ENCODE peak calls at places on chromosomes 3 and 15, in ten cellular contexts. U is breast epithelium, N is HFF-Myc, C is neural progenitor cell, B is H9, F is AG09319, T is bronchial epithelial cell, S is fibroblast of pulmonary artery, W is GM23338, A is nephron progenitor cell. I is an unnamed sample.
A peak's percentile ranks its signal among the peaks of the same experiment; 100 is the strongest.

GRCh38 chr3:190581041-190581501 is 67.2 kb downstream of the IL1RAP start:
- DNase-seq in A (no peak), B (no peak), T (no peak), S (peak; percentile 51), U (no peak), C (no peak), W (no peak), N (no peak), F (no peak), I (no peak)

GRCh38 chr3:126858887-126859286 is 124.0 kb upstream of the PLXNA1 start:
- DNase-seq in W (no peak), B (no peak), S (peak; percentile 93), A (no peak), N (peak; percentile 59), C (no peak), U (no peak), F (no peak), T (peak; percentile 100), I (no peak)

GRCh38 chr15:77023576-77024272 is 28.8 kb downstream of the PSTPIP1 start:
- DNase-seq in A (no peak), T (no peak), W (no peak), C (no peak), B (peak; percentile 28), U (peak; percentile 40), S (no peak), F (no peak), N (no peak), I (no peak)

GRCh38 chr3:48077835-48078234 is 61.6 kb upstream of the MAP4 start:
- DNase-seq in U (no peak), B (no peak), A (no peak), T (peak; percentile 19), S (peak; percentile 80), N (no peak), C (no peak), W (no peak), F (no peak), I (no peak)

GRCh38 chr15:69061414-69061842 is 46.9 kb downstream of the NOX5 start:
- DNase-seq in F (no peak), U (no peak), C (no peak), N (no peak), B (peak; percentile 22), W (peak; percentile 23), T (no peak), S (no peak), A (no peak), I (no peak)

GRCh38 chr3:190855151-190855550 is 7.3 kb downstream of the GMNC start:
- DNase-seq in S (no peak), A (no peak), C (peak; percentile 56), B (peak; percentile 47), W (peak; percentile 85), F (no peak), T (no peak), N (no peak), U (no peak), I (no peak)

GRCh38 chr3:31433679-31433992 is 99.1 kb upstream of the STT3B start:
- DNase-seq in C (no peak), B (no peak), A (no peak), U (no peak), F (no peak), N (no peak), T (no peak), W (no peak), S (no peak), I (no peak)

GRCh38 chr3:13207578-13207922 is 134.3 kb upstream of the IQSEC1 start:
- DNase-seq in N (no peak), A (no peak), B (no peak), W (no peak), S (no peak), U (no peak), T (no peak), C (no peak), F (no peak), I (no peak)

GRCh38 chr3:126149960-126150515 is 30.3 kb downstream of the ALDH1L1 start:
- DNase-seq in F (no peak), A (no peak), C (no peak), W (no peak), T (no peak), N (no peak), U (no peak), S (no peak), B (no peak), I (no peak)

GRCh38 chr3:157318639-157319288 is 117.9 kb upstream of the PTX3 start:
- DNase-seq in F (no peak), B (no peak), A (no peak), S (no peak), T (no peak), C (no peak), W (no peak), U (no peak), N (no peak), I (no peak)

GRCh38 chr15:101618861-101619614 is 33.1 kb downstream of the TM2D3 start:
- DNase-seq in C (no peak), W (no peak), T (no peak), N (no peak), S (no peak), U (no peak), F (no peak), B (no peak), A (no peak), I (no peak)

GRCh38 chr15:98734472-98735284 is 86.3 kb downstream of the IGF1R start:
- DNase-seq in F (no peak), S (no peak), W (no peak), A (peak; percentile 23), U (no peak), N (no peak), C (no peak), T (peak; percentile 26), B (no peak), I (no peak)

GRCh38 chr3:145892869-145893268 is 268.1 kb downstream of the PLOD2 start:
- DNase-seq in W (no peak), S (no peak), C (no peak), F (no peak), B (no peak), A (no peak), U (no peak), N (no peak), T (no peak), I (no peak)

GRCh38 chr3:64972793-64973192 is 285.0 kb upstream of the ADAMTS9 start:
- DNase-seq in W (no peak), N (no peak), A (no peak), C (no peak), B (no peak), F (no peak), S (no peak), U (no peak), T (no peak), I (no peak)

GRCh38 chr3:28267984-28268849 is 26.8 kb downstream of the CMC1 start:
- DNase-seq in A (no peak), F (no peak), C (no peak), T (peak; percentile 31), W (peak; percentile 22), B (no peak), N (no peak), S (no peak), U (no peak), I (no peak)
- TF ChIP-seq CTCF in A (no peak), F (no peak), C (no peak), T (no peak), W (no peak), B (no peak), N (no peak), S (no peak), U (no peak), I (no peak)

DNA sequence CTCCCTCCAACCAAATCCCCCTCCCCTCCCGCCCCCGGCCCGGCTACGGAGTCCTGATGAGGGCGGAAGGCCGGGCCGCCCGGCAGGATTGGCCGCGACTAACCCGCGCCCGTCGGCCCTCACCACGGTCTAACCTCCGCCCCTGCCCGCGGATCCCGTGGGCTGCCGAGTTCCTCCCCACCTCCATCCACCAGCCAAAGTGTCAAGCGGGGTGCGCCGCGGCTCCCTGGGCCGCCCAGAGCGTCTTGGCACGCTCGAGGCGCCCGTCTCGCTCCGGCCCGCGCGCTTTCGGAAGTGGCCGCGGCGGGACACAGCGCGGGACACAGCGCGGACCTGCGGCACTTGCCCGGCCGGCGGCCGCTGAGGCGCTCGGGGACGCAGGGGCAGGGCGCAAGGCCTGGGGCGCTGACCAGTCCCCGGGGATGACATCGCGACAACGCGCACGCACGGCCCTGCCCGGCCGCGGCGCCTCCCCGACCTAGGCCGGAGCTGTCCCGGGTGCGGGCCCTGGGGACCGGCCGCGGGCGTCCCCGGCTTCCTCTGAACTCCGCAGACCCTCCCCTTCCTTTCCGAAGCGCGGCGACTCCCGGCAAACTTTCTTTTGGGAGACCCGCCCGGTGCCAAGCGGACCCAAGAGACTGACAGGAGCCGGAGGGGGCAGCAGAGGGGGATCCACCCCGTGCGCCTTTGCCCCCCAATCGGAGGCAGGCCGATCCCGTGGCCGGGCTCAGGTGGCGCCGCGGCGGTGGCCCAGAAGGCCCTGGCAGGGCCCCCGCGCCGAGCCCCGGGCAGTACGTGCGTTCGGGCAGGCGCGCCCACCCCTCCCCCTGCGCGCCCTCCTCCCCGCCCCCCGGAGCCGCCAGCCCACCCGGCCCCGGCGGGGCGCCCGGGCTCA is 112.8 kb upstream of the ICE2 start:
- DNase-seq in C (peak; percentile 79), B (peak; percentile 61), A (peak; percentile 62), F (no peak), U (peak; percentile 52), N (no peak), W (peak; percentile 74), T (no peak), S (no peak), I (peak; percentile 50)
- TF ChIP-seq CTCF in C (no peak), B (no peak), A (no peak), F (no peak), U (no peak), N (no peak), W (no peak), T (no peak), S (no peak), I (no peak)

DNA sequence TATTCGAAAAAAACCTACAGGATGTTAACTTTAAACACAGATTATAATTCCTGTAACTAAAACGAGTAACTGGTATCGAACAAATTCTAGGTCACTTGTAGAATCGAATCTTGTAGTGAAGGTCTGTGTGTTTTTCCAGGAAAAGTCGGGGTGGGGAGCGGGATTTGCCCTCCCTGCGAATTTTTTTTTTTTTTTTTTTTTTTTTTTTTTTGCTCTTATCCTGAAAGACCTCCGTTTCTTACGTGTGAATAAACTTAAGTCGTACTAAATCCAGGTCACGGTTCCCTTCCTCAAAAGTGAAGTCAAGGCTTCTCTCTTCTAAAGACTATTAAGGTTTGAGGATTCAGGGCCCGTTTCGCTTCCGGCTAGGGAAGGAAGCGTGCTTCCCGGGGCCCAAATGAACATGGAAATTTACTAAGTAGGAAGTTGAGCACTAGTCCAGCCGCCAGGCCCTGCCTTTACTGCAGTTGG is 775 bp downstream of the TBC1D5 start:
- DNase-seq in T (peak; percentile 43), N (no peak), W (no peak), F (no peak), S (no peak), C (no peak), A (no peak), B (no peak), U (no peak), I (no peak)
- TF ChIP-seq CTCF in T (no peak), N (no peak), W (no peak), F (no peak), S (no peak), C (no peak), A (no peak), B (no peak), U (no peak), I (no peak)

DNA sequence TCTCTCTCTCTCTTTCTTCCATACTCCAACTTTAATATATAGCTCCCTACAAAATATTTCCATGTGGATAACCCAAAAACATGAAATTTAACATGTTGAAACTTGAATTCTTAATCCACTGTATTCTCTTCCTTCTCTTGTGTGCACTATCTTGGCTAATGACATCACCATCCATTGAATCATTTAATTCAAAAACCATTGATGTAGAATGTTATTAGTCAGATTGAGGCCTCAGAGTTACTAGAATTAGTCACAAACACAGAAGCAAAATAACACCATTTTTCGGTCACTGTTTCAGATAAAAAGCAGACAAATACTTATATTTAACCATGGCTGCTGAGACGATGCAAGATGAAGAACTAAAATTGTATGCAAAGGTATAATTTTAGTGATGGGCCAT is 256.9 kb upstream of the LRRC3B start:
- DNase-seq in F (no peak), N (no peak), A (no peak), C (no peak), B (no peak), S (no peak), W (no peak), U (no peak), T (peak; percentile 74), I (no peak)
- TF ChIP-seq CTCF in F (no peak), N (no peak), A (no peak), C (no peak), B (no peak), S (no peak), W (no peak), U (no peak), T (no peak), I (no peak)